ENCODE peak calls at places on chromosome 17, in ten cellular contexts. J, N, W, T, B, Z, E, I, U and D are unnamed samples.
A peak's percentile ranks its signal among the peaks of the same experiment; 100 is the strongest.

GRCh38 chr17:4142107-4142900 is 526 bp downstream of the ZZEF1 start:
- DNase-seq in J (peak; percentile 30), N (peak; percentile 54), W (peak; percentile 14), T (no peak), B (peak; percentile 29), Z (no peak), E (peak; percentile 21), I (peak; percentile 81), U (peak; percentile 77), D (peak; percentile 60)

GRCh38 chr17:18074566-18075272 is 13.0 kb upstream of the DRG2 start:
- DNase-seq in J (no peak), N (no peak), W (no peak), T (no peak), B (no peak), Z (no peak), E (no peak), I (no peak), U (no peak), D (no peak)

GRCh38 chr17:44536090-44536960 is 21.0 kb upstream of the FZD2 start:
- DNase-seq in J (no peak), N (no peak), W (no peak), T (no peak), B (peak; percentile 61), Z (peak; percentile 87), E (no peak), I (no peak), U (no peak), D (no peak)

GRCh38 chr17:17783121-17783824 is 53.5 kb downstream of the SREBF1 start:
- DNase-seq in J (peak; percentile 51), N (peak; percentile 78), W (no peak), T (no peak), B (no peak), Z (no peak), E (peak; percentile 72), I (no peak), U (peak; percentile 85), D (peak; percentile 76)

GRCh38 chr17:16255481-16255901 is 38.5 kb downstream of the PIGL start:
- DNase-seq in J (no peak), N (peak; percentile 80), W (no peak), T (no peak), B (peak; percentile 31), Z (peak; percentile 37), E (peak; percentile 15), I (peak; percentile 81), U (peak; percentile 71), D (peak; percentile 82)

GRCh38 chr17:13395872-13396271 is 205.9 kb downstream of the HS3ST3A1 start:
- DNase-seq in J (no peak), N (no peak), W (no peak), T (no peak), B (peak; percentile 79), Z (no peak), E (no peak), I (no peak), U (no peak), D (no peak)

GRCh38 chr17:17886747-17887146 is 50.0 kb upstream of the SREBF1 start:
- DNase-seq in J (no peak), N (no peak), W (no peak), T (no peak), B (no peak), Z (no peak), E (no peak), I (no peak), U (peak; percentile 61), D (no peak)

GRCh38 chr17:29778936-29779811 is 150.9 kb downstream of the SSH2 start:
- DNase-seq in J (peak; percentile 60), N (peak; percentile 60), W (peak; percentile 66), T (no peak), B (peak; percentile 52), Z (peak; percentile 91), E (peak; percentile 77), I (peak; percentile 82), U (peak; percentile 81), D (peak; percentile 44)

GRCh38 chr17:41959336-41960095 is 7.1 kb upstream of the CNP start:
- DNase-seq in J (no peak), N (peak; percentile 37), W (peak; percentile 82), T (peak; percentile 54), B (peak; percentile 59), Z (peak; percentile 89), E (no peak), I (no peak), U (no peak), D (peak; percentile 55)

GRCh38 chr17:43135454-43135819 is 10.3 kb upstream of the BRCA1 start:
- DNase-seq in J (no peak), N (no peak), W (no peak), T (no peak), B (no peak), Z (no peak), E (no peak), I (no peak), U (no peak), D (no peak)

GRCh38 chr17:66405836-66406679 is 103.6 kb downstream of the PRKCA start:
- DNase-seq in J (no peak), N (no peak), W (no peak), T (no peak), B (peak; percentile 49), Z (no peak), E (no peak), I (no peak), U (no peak), D (no peak)

GRCh38 chr17:17836818-17837379 is at the start of gene SREBF1:
- DNase-seq in J (peak; percentile 55), N (peak; percentile 47), W (peak; percentile 80), T (no peak), B (no peak), Z (peak; percentile 96), E (peak; percentile 59), I (no peak), U (peak; percentile 76), D (peak; percentile 67)

GRCh38 chr17:1676401-1676800 is 8.3 kb downstream of the PRPF8 start:
- DNase-seq in J (no peak), N (no peak), W (no peak), T (no peak), B (no peak), Z (no peak), E (no peak), I (no peak), U (peak; percentile 41), D (no peak)

GRCh38 chr17:69144621-69145255 is 3.0 kb upstream of the ABCA6 start:
- DNase-seq in J (no peak), N (no peak), W (no peak), T (no peak), B (no peak), Z (no peak), E (no peak), I (no peak), U (no peak), D (no peak)

DNA sequence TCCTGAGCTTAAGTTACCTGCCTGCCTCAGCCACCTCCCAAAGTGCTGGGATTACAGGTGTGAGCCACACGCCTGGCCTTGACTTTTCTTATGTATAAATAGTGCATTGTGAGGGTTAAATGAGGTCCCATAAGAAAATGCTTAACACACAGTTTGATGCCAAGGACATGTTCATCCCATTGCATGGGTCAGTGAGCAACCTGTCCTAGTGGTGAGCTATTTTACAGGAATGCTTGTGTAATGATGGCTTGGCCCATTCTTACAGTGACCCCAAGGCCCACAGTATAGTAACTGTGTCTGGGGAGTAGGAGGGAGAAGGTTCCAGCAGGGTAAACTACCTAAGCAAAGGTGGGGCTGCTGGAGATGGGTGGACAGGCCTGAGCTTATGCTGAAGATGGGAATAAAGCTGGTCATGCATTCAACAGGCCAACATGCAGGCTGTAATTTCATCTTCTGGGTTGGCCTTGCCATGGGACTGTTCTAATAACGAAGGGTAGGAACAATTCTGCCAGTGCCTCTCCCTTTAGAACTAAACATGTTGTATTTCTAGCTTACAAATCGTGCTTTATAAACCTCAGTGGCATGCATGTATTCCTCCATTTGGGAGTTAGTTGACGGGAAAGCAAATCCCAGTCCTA is 6.2 kb downstream of the ACSF2 start:
- DNase-seq in J (no peak), N (no peak), W (no peak), T (no peak), B (no peak), Z (peak; percentile 19), E (no peak), I (no peak), U (no peak), D (no peak)
- H3K4me3 ChIP-seq in J (no peak overlapping the region), N (no peak overlapping the region), W (no peak overlapping the region), T (no peak overlapping the region), B (no peak overlapping the region), Z (no peak overlapping the region), E (no peak overlapping the region), I (no peak overlapping the region), U (no peak overlapping the region), D (no peak overlapping the region)

DNA sequence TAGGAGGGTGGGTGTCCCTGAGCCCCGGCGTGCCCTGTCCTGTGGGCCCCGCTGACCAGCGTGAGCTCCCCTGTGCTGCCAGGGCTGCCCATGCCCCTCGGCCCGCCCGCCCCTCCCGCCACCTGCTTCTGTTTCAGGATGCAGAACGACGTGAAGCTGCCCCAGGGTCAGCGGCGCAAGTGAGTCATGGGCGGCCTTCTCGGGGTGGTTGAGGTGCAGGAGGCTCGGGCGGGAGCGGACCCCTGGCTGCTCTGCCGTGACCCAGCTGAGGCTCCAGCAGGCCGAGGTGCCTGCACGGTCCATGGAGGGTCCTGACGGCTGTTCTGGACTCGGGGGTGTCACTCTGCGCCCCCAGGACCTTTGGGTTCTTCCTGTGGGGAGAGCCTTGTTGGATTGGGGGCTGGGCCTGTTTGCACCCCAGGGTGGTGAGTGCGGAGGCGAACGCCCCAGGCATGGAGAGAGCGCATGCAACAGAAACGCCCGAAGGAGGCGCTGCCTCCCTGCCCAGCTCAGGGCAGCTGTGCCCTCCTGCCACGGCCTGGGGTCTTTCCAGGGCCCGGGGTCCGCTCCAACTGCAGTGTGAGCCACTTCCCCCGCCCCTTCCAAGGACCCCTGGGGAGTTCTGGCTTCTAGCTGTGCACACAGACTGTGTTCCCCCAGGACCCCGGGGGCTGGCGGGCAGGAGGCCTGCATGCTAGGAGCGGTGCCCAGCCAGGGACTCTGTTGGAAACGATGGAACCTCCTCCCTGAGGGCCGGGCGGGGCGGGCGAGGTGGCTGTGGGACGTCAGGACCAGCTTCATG is 4.0 kb downstream of the SLC25A10 start:
- DNase-seq in J (no peak), N (no peak), W (no peak), T (no peak), B (no peak), Z (peak; percentile 89), E (no peak), I (no peak), U (peak; percentile 44), D (peak; percentile 47)
- H3K4me3 ChIP-seq in J (no peak overlapping the region), N (no peak overlapping the region), W (no peak overlapping the region), T (no peak overlapping the region), B (no peak overlapping the region), Z (no peak overlapping the region), E (no peak overlapping the region), I (no peak overlapping the region), U (no peak overlapping the region), D (no peak overlapping the region)

GRCh38 chr17:28042721-28043291 is 329 bp downstream of the NLK start:
- DNase-seq in J (no peak), N (no peak), W (no peak), T (no peak), B (no peak), Z (peak; percentile 3), E (no peak), I (no peak), U (no peak), D (peak; percentile 21)
- H3K4me3 ChIP-seq in J (no peak overlapping the region), N (peak overlapping the region; percentile 97), W (peak overlapping the region; percentile 78), T (no peak overlapping the region), B (peak overlapping the region; percentile 82), Z (peak overlapping the region; percentile 81), E (peak overlapping the region; percentile 95), I (peak overlapping the region; percentile 94), U (peak overlapping the region; percentile 94), D (no peak overlapping the region)

DNA sequence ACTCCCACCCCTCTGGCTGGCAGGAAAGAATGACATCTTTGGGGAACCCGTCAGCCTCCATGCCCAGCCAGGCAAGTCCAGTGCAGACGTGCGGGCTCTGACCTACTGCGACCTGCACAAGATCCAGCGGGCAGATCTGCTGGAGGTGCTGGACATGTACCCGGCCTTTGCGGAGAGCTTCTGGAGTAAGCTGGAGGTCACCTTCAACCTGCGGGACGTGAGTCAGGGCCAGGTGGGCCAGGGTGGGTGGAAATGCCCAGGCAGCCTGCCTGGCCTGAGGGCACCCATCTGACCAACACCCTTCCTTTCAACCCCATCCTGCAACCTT is 8.1 kb upstream of the DCAF7 start:
- DNase-seq in J (no peak), N (no peak), W (no peak), T (no peak), B (no peak), Z (peak; percentile 14), E (no peak), I (no peak), U (no peak), D (peak; percentile 11)
- H3K4me3 ChIP-seq in J (no peak overlapping the region), N (no peak overlapping the region), W (no peak overlapping the region), T (no peak overlapping the region), B (no peak overlapping the region), Z (no peak overlapping the region), E (no peak overlapping the region), I (no peak overlapping the region), U (no peak overlapping the region), D (no peak overlapping the region)